ENCODE peak calls at places on chromosomes 16 and 17, in five cellular contexts. I is transverse colon, D is uterus, H is adrenal gland, T is IMR-90. R is an unnamed sample.

GRCh38 chr17:81434079-81434478 is 38.8 kb downstream of the BAHCC1 start:
- DNase-seq in I (no peak), D (peak), H (no peak), T (no peak), R (no peak)

GRCh38 chr17:36182176-36183000 is 6.0 kb upstream of the TBC1D3B start:
- DNase-seq in I (no peak), D (no peak), H (no peak), T (no peak), R (no peak)

GRCh38 chr16:81036751-81037350 is 1.2 kb downstream of the ATMIN start:
- DNase-seq in I (no peak), D (no peak), H (no peak), T (no peak), R (peak)

GRCh38 chr17:72861811-72862210 is 230.7 kb downstream of the SLC39A11 start:
- DNase-seq in I (no peak), D (no peak), H (no peak), T (no peak), R (no peak)

GRCh38 chr16:81121474-81121990 is 25.3 kb upstream of the GCSH start:
- DNase-seq in I (no peak), D (no peak), H (no peak), T (no peak), R (no peak)

GRCh38 chr17:4154201-4154600 is 11.2 kb downstream of the CYB5D2 start:
- DNase-seq in I (no peak), D (no peak), H (no peak), T (no peak), R (peak)

GRCh38 chr16:83994087-83994486 is 26.0 kb downstream of the NECAB2 start:
- DNase-seq in I (no peak), D (no peak), H (peak), T (peak), R (peak)

GRCh38 chr16:64391009-64391663 is 730.7 kb downstream of the CDH11 start:
- DNase-seq in I (no peak), D (no peak), H (no peak), T (peak), R (peak)

GRCh38 chr17:50221500-50222480 is 20.4 kb upstream of the COL1A1 start:
- DNase-seq in I (no peak), D (peak), H (no peak), T (peak), R (peak)

GRCh38 chr16:47311738-47312505 is 148.9 kb downstream of the ITFG1 start:
- DNase-seq in I (no peak), D (no peak), H (no peak), T (peak), R (peak)

GRCh38 chr17:38797091-38797490 is 2.3 kb downstream of the PIP4K2B start:
- DNase-seq in I (no peak), D (no peak), H (no peak), T (peak), R (peak)

GRCh38 chr17:8698142-8699050 is 46.2 kb downstream of the CCDC42 start:
- DNase-seq in I (peak), D (peak), H (peak), T (peak), R (no peak)

GRCh38 chr17:45666046-45666600 is 118.0 kb upstream of the CRHR1 start:
- DNase-seq in I (no peak), D (no peak), H (no peak), T (no peak), R (no peak)
- TF ChIP-seq CTCF in I (no peak), D (no peak), H (no peak), T (no peak), R (peak)

GRCh38 chr16:70437017-70437581 is 1.8 kb downstream of the ST3GAL2 start:
- DNase-seq in I (no peak), D (peak), H (peak), T (peak), R (no peak)
- H3K4me3 ChIP-seq in I (peak), D (no peak), H (no peak), T (peak), R (no peak)

DNA sequence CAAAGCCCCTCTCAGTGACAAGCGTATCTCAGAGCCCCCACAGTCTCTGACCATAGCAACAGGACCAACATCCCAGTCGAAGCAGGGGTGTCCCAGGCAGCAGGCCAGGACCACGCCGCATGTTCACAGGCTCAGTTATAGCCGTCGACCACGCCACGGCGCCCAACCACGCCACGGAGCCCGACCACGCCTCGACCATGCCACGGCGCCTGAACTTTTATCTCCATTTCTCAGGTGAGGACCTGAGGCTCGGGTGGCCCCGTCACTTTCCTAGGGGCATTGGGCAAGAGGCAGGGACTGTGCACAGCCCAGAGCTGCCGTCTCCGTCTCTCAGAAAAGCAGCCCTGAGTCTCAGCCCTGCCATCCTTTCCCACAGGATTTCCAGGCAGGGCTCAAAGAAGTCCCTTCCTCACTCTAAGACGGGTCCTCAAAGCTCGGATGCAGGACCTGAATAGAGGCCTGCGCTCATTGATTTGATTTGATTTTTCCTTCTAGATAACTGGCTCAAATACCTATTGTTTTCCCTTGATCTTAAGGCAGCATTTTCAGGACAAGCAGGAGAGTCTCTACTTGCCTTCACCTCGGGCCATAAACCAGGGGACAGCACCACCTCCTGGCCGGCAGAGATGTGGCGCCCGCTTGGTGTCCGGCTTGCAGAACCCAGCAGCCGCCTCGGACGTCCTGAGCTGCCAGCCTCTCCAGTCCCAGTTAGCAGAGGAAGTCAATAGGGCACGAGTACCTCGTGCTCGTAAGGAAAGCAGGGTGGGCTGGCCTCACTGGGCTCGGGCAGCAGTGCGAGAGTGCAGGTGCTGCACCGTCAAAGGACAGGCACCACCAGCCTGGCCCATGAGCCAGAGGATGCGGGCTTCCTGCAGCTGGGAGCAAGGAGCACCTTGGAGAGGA is 38.8 kb downstream of the C16orf95 start:
- DNase-seq in I (peak), D (peak), H (peak), T (peak), R (peak)
- TF ChIP-seq CTCF in I (peak), D (peak), H (peak), T (peak), R (peak)

GRCh38 chr16:930076-930475 is 40.7 kb downstream of the LMF1 start:
- DNase-seq in I (no peak), D (no peak), H (no peak), T (no peak), R (no peak)

GRCh38 chr16:930511-930910 is 40.3 kb downstream of the LMF1 start:
- DNase-seq in I (no peak), D (no peak), H (no peak), T (no peak), R (no peak)

GRCh38 chr16:929227-929669 is 41.5 kb downstream of the LMF1 start:
- DNase-seq in I (no peak), D (no peak), H (no peak), T (no peak), R (no peak)

GRCh38 chr16:928526-928925 is 42.3 kb downstream of the LMF1 start:
- DNase-seq in I (no peak), D (no peak), H (no peak), T (no peak), R (no peak)

GRCh38 chr16:929674-930073 is 41.1 kb downstream of the LMF1 start:
- DNase-seq in I (no peak), D (no peak), H (no peak), T (no peak), R (no peak)
- H3K4me3 ChIP-seq in I (no peak), D (no peak), H (no peak), T (no peak), R (no peak)

DNA sequence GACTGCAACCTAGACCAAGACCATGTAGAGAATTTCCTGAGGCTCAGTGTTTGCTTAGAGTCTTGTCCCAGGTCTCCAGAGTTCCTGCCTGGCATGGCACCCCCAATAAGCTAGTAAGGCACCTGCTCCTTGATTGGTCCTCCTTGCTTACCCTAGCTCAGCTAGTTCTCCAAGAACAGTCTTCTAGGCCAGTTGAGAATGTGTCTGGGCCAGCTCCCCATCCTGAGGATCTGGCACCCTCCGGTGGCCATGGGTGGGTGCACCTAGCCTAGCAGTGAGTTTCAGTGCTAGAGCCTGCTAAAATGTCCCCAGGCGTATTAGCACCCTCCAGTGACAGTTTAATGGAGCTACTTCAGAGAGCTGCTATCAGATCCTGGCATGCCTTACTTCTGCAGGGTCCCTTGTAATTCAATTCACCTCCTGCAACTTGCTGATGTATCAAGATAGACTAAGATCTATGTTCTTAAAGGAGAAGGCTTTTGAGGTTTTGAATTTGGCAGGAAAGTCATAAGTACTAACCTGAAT is 44.4 kb upstream of the MED13 start:
- DNase-seq in I (peak), D (no peak), H (peak), T (peak), R (peak)
- TF ChIP-seq CTCF in I (peak), D (no peak), H (peak), T (peak), R (peak)

GRCh38 chr17:12618557-12618956 is 47.1 kb upstream of the MYOCD start:
- DNase-seq in I (no peak), D (no peak), H (no peak), T (peak), R (peak)
- H3K4me3 ChIP-seq in I (no peak), D (no peak), H (no peak), T (no peak), R (no peak)

GRCh38 chr16:53358884-53359283 is 75.4 kb upstream of the RBL2 start:
- DNase-seq in I (no peak), D (no peak), H (no peak), T (no peak), R (no peak)

GRCh38 chr16:53357955-53358354 is 76.3 kb upstream of the RBL2 start:
- DNase-seq in I (no peak), D (no peak), H (no peak), T (no peak), R (no peak)

GRCh38 chr16:53357208-53357586 is 77.1 kb upstream of the RBL2 start:
- DNase-seq in I (no peak), D (no peak), H (no peak), T (no peak), R (no peak)

GRCh38 chr16:53355064-53355463 is 79.2 kb upstream of the RBL2 start:
- DNase-seq in I (no peak), D (no peak), H (no peak), T (no peak), R (no peak)

DNA sequence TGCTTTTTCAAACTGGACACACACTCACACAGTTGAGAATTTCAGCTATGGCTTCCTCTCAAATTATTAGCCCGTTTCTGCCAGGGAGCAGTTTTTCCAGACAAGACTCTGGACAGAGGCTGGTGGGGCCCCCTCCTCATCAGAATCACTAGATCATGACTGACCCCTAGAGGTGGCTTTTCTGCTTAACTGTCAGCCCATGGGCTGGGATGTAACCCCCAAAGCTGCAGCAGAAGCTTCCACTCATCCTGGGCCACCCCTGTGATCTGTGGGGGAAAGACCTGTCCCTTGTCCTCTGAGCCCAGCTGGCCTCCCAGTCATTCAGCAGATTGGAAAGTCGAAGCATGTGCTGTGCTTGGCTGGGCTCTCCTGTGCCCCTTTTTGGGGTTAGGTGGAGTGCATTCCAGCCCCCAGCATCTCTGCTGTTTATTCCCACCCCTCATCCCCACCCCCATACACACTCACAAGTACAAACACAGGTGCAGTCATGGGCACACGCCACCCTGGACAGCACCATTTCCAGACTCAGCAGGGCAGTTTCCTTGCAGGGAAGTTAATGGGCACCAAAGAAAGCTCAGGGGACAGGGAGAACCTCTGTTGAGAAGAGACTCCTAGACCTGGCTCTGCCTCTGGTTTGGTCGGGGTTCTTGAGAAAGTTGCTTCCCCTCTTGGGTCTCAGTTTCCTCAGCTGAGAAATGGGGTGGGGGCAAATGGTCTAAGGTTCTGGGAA is 77.6 kb upstream of the RBL2 start:
- DNase-seq in I (no peak), D (no peak), H (no peak), T (no peak), R (no peak)
- TF ChIP-seq CTCF in I (no peak), D (no peak), H (no peak), T (no peak), R (no peak)

GRCh38 chr17:65523853-65524664 is 37.4 kb downstream of the AXIN2 start:
- DNase-seq in I (no peak), D (no peak), H (no peak), T (no peak), R (no peak)
- H3K4me3 ChIP-seq in I (no peak), D (no peak), H (no peak), T (no peak), R (no peak)

R was measured in bronchial epithelial cell.